ENCODE peak calls at places on chromosomes 6 and 20, in ten cellular contexts. Y is RCC 7860; D is ovary; A is left colon; F is ureter; R is CD8-positive, alpha-beta T cell; L is putamen; C is esophagus squamous epithelium; P is activated CD4-positive, alpha-beta T cell treated with anti-CD3 and anti-CD28 coated beads, Interleukin-2, amount 10 ng/mL, durations not matched to agents 7 days and 5 days; N is NCI-H1694 treated with DMSO at 0.1 percent for 48 hours. V is an unnamed sample.

GRCh38 chr6:69888842-69889590 is 22.7 kb downstream of the COL19A1 start:
- DNase-seq in Y (no peak), D (no peak), A (no peak), F (no peak), R (no peak), L (no peak), C (no peak), P (no peak), N (no peak), V (no peak)

GRCh38 chr6:63644668-63645326 is 9.2 kb downstream of the PHF3 start:
- DNase-seq in Y (peak; percentile 53), D (peak; percentile 42), A (no peak), F (no peak), R (no peak), L (no peak), C (no peak), P (no peak), N (no peak), V (no peak)

GRCh38 chr6:43173496-43174262 is 2.6 kb downstream of the SRF start:
- DNase-seq in Y (no peak), D (no peak), A (no peak), F (no peak), R (no peak), L (no peak), C (no peak), P (peak; percentile 31), N (no peak), V (peak; percentile 32)

GRCh38 chr6:137743493-137743892 is 123.6 kb upstream of the TNFAIP3 start:
- DNase-seq in Y (no peak), D (no peak), A (no peak), F (no peak), R (no peak), L (no peak), C (no peak), P (no peak), N (no peak), V (no peak)

GRCh38 chr6:36633915-36634314 is 39.8 kb downstream of the SRSF3 start:
- DNase-seq in Y (peak; percentile 35), D (peak; percentile 81), A (peak; percentile 77), F (peak; percentile 81), R (no peak), L (no peak), C (no peak), P (no peak), N (no peak), V (peak; percentile 81)

GRCh38 chr6:42901538-42901957 is 14.3 kb upstream of the PTCRA start:
- DNase-seq in Y (peak; percentile 64), D (peak; percentile 80), A (peak; percentile 64), F (peak; percentile 86), R (peak; percentile 57), L (peak; percentile 77), C (peak; percentile 18), P (peak; percentile 81), N (peak; percentile 70), V (peak; percentile 94)

GRCh38 chr6:62283828-62284411 is 2.1 kb downstream of the KHDRBS2 start:
- DNase-seq in Y (peak; percentile 19), D (no peak), A (no peak), F (no peak), R (no peak), L (peak; percentile 66), C (no peak), P (no peak), N (no peak), V (peak; percentile 54)

GRCh38 chr6:1561355-1561754 is 48.4 kb upstream of the FOXC1 start:
- DNase-seq in Y (no peak), D (no peak), A (no peak), F (no peak), R (no peak), L (no peak), C (no peak), P (no peak), N (no peak), V (no peak)

GRCh38 chr20:53990768-53991472 is 79.5 kb downstream of the BCAS1 start:
- DNase-seq in Y (no peak), D (no peak), A (no peak), F (no peak), R (no peak), L (peak; percentile 57), C (no peak), P (no peak), N (no peak), V (no peak)

GRCh38 chr20:1905009-1905408 is 9.8 kb downstream of the SIRPA start:
- DNase-seq in Y (no peak), D (no peak), A (no peak), F (no peak), R (no peak), L (no peak), C (no peak), P (no peak), N (no peak), V (no peak)

GRCh38 chr6:35146453-35146852 is 5.3 kb upstream of the TCP11 start:
- DNase-seq in Y (peak; percentile 27), D (no peak), A (peak; percentile 61), F (no peak), R (no peak), L (peak; percentile 56), C (no peak), P (peak; percentile 20), N (no peak), V (peak; percentile 53)

GRCh38 chr6:5132741-5133140 is 47.6 kb downstream of the PPP1R3G start:
- DNase-seq in Y (no peak), D (peak; percentile 74), A (peak; percentile 34), F (peak; percentile 78), R (no peak), L (no peak), C (no peak), P (no peak), N (no peak), V (no peak)

GRCh38 chr6:163413054-163413344 is 1.5 kb upstream of the QKI start:
- DNase-seq in Y (no peak), D (no peak), A (no peak), F (no peak), R (no peak), L (no peak), C (no peak), P (no peak), N (no peak), V (no peak)

GRCh38 chr6:68778356-68779020 is 143.4 kb downstream of the ADGRB3 start:
- DNase-seq in Y (no peak), D (no peak), A (no peak), F (no peak), R (no peak), L (peak; percentile 93), C (no peak), P (no peak), N (peak; percentile 88), V (peak; percentile 30)

GRCh38 chr20:51169813-51170212 is 146.9 kb upstream of the KCNG1 start:
- DNase-seq in Y (no peak), D (no peak), A (no peak), F (peak; percentile 2), R (no peak), L (no peak), C (no peak), P (no peak), N (no peak), V (no peak)

GRCh38 chr20:45406260-45407066 is 1.6 kb upstream of the DBNDD2 start:
- DNase-seq in Y (no peak), D (peak; percentile 81), A (peak; percentile 91), F (peak; percentile 81), R (peak; percentile 31), L (peak; percentile 80), C (no peak), P (peak; percentile 36), N (no peak), V (peak; percentile 79)

GRCh38 chr6:89013463-89013862 is 50.0 kb upstream of the RNGTT start:
- DNase-seq in Y (no peak), D (no peak), A (no peak), F (no peak), R (no peak), L (no peak), C (no peak), P (no peak), N (no peak), V (no peak)

GRCh38 chr20:63911171-63911570 is 16.2 kb downstream of the DNAJC5 start:
- DNase-seq in Y (no peak), D (no peak), A (peak; percentile 73), F (peak; percentile 80), R (no peak), L (no peak), C (no peak), P (no peak), N (no peak), V (peak; percentile 94)

GRCh38 chr6:96812077-96812703 is 25.1 kb downstream of the GPR63 start:
- DNase-seq in Y (no peak), D (no peak), A (no peak), F (no peak), R (no peak), L (no peak), C (no peak), P (no peak), N (no peak), V (no peak)

GRCh38 chr20:5402903-5403531 is 86.3 kb upstream of the PROKR2 start:
- DNase-seq in Y (no peak), D (no peak), A (peak; percentile 16), F (no peak), R (no peak), L (no peak), C (no peak), P (peak; percentile 19), N (peak; percentile 18), V (peak; percentile 67)

GRCh38 chr6:13183446-13184088 is 144.8 kb downstream of the TBC1D7 start:
- DNase-seq in Y (no peak), D (no peak), A (no peak), F (no peak), R (no peak), L (peak; percentile 79), C (no peak), P (no peak), N (no peak), V (no peak)

GRCh38 chr6:31070711-31071197 is 41.6 kb downstream of the C6orf15 start:
- DNase-seq in Y (peak; percentile 69), D (peak; percentile 58), A (peak; percentile 22), F (peak; percentile 60), R (no peak), L (peak; percentile 85), C (no peak), P (no peak), N (no peak), V (peak; percentile 54)

GRCh38 chr6:56852249-56852606 is 102.7 kb upstream of the BEND6 start:
- DNase-seq in Y (no peak), D (no peak), A (no peak), F (no peak), R (no peak), L (no peak), C (no peak), P (no peak), N (no peak), V (no peak)

GRCh38 chr6:44119704-44120262 is 7.5 kb downstream of the MRPL14 start:
- DNase-seq in Y (no peak), D (no peak), A (no peak), F (no peak), R (no peak), L (peak; percentile 37), C (no peak), P (no peak), N (no peak), V (peak; percentile 56)

GRCh38 chr6:11770546-11771466 is 7.8 kb downstream of the ADTRP start:
- DNase-seq in Y (peak; percentile 98), D (peak; percentile 79), A (peak; percentile 87), F (peak; percentile 86), R (no peak), L (peak; percentile 10), C (peak; percentile 45), P (no peak), N (no peak), V (peak; percentile 83)

GRCh38 chr20:33443006-33443511 is 504 bp downstream of the SNTA1 start:
- DNase-seq in Y (no peak), D (peak; percentile 73), A (peak; percentile 48), F (no peak), R (no peak), L (no peak), C (no peak), P (peak; percentile 30), N (no peak), V (no peak)

GRCh38 chr6:26025894-26026832 is 61.1 kb upstream of the HFE start:
- DNase-seq in Y (peak; percentile 94), D (peak; percentile 96), A (peak; percentile 97), F (peak; percentile 96), R (peak; percentile 80), L (peak; percentile 79), C (peak; percentile 73), P (peak; percentile 96), N (peak; percentile 86), V (peak; percentile 96)

GRCh38 chr20:1273366-1273765 is 7.3 kb downstream of the SNPH start:
- DNase-seq in Y (no peak), D (no peak), A (no peak), F (no peak), R (no peak), L (no peak), C (no peak), P (no peak), N (no peak), V (no peak)